ENCODE peak calls at places on chromosome 20, in five cellular contexts. One of them, this sample, is unnamed.

GRCh38 chr20:3919352-3919751 is 30.2 kb downstream of the PANK2 start:
- DNase-seq in psoas muscle: no peak
- DNase-seq in GM12864: no peak
- DNase-seq in AG10803: peak
- DNase-seq in tibial artery: no peak
- DNase-seq in this sample: no peak

GRCh38 chr20:4925842-4926530 is 75.3 kb downstream of the SLC23A2 start:
- DNase-seq in AG10803: peak
- DNase-seq in tibial artery: peak
- DNase-seq in psoas muscle: peak
- DNase-seq in GM12864: no peak
- DNase-seq in this sample: no peak

GRCh38 chr20:46139908-46140482 is 21.9 kb downstream of the CD40 start:
- DNase-seq in tibial artery: no peak
- DNase-seq in GM12864: no peak
- DNase-seq in psoas muscle: no peak
- DNase-seq in AG10803: no peak
- DNase-seq in this sample: no peak

GRCh38 chr20:6053776-6054688 is at the start of gene LRRN4:
- DNase-seq in tibial artery: no peak
- DNase-seq in psoas muscle: no peak
- DNase-seq in AG10803: peak
- DNase-seq in GM12864: no peak
- DNase-seq in this sample: no peak

GRCh38 chr20:31839782-31840487 is 5.5 kb downstream of the FOXS1 start:
- DNase-seq in psoas muscle: no peak
- DNase-seq in GM12864: no peak
- DNase-seq in AG10803: no peak
- DNase-seq in tibial artery: no peak
- DNase-seq in this sample: no peak

GRCh38 chr20:10793741-10794140 is 119.9 kb upstream of the JAG1 start:
- DNase-seq in tibial artery: no peak
- DNase-seq in AG10803: no peak
- DNase-seq in psoas muscle: no peak
- DNase-seq in GM12864: no peak
- DNase-seq in this sample: no peak

GRCh38 chr20:50380697-50381040 is 129.5 kb upstream of the PTPN1 start:
- DNase-seq in psoas muscle: no peak
- DNase-seq in tibial artery: no peak
- DNase-seq in AG10803: peak
- DNase-seq in GM12864: no peak
- DNase-seq in this sample: no peak

GRCh38 chr20:31652917-31653385 is 15.2 kb downstream of the COX4I2 start:
- DNase-seq in AG10803: peak
- DNase-seq in GM12864: no peak
- DNase-seq in psoas muscle: no peak
- DNase-seq in tibial artery: no peak
- DNase-seq in this sample: no peak

GRCh38 chr20:33667245-33668086 is 723 bp downstream of the ACTL10 start:
- DNase-seq in AG10803: peak
- DNase-seq in tibial artery: peak
- DNase-seq in GM12864: no peak
- DNase-seq in psoas muscle: peak
- DNase-seq in this sample: peak

GRCh38 chr20:642398-643174 is 10.4 kb downstream of the SRXN1 start:
- DNase-seq in tibial artery: no peak
- DNase-seq in psoas muscle: no peak
- DNase-seq in GM12864: no peak
- DNase-seq in AG10803: no peak
- DNase-seq in this sample: no peak

GRCh38 chr20:21360686-21361085 is 36.6 kb downstream of the NKX2-4 start:
- DNase-seq in GM12864: no peak
- DNase-seq in AG10803: no peak
- DNase-seq in tibial artery: no peak
- DNase-seq in psoas muscle: no peak
- DNase-seq in this sample: no peak

GRCh38 chr20:43987018-43987417 is 72.4 kb downstream of the TOX2 start:
- DNase-seq in tibial artery: no peak
- DNase-seq in GM12864: no peak
- DNase-seq in psoas muscle: no peak
- DNase-seq in AG10803: no peak
- DNase-seq in this sample: no peak

GRCh38 chr20:24633026-24633425 is 163.6 kb downstream of the SYNDIG1 start:
- DNase-seq in tibial artery: no peak
- DNase-seq in GM12864: no peak
- DNase-seq in AG10803: peak
- DNase-seq in psoas muscle: no peak
- DNase-seq in this sample: no peak

GRCh38 chr20:45782890-45783289 is 8.8 kb downstream of the WFDC3 start:
- DNase-seq in psoas muscle: no peak
- DNase-seq in AG10803: no peak
- DNase-seq in GM12864: no peak
- DNase-seq in tibial artery: no peak
- DNase-seq in this sample: no peak

GRCh38 chr20:47149939-47150338 is 206.6 kb downstream of the ZMYND8 start:
- DNase-seq in GM12864: no peak
- DNase-seq in psoas muscle: no peak
- DNase-seq in AG10803: no peak
- DNase-seq in tibial artery: no peak
- DNase-seq in this sample: no peak
- TF ChIP-seq CTCF in GM12864: no peak
- TF ChIP-seq CTCF in psoas muscle: no peak
- TF ChIP-seq CTCF in AG10803: no peak
- TF ChIP-seq CTCF in tibial artery: no peak
- TF ChIP-seq CTCF in this sample: no peak

GRCh38 chr20:23078351-23078993 is 7.7 kb downstream of the CD93 start:
- DNase-seq in psoas muscle: no peak
- DNase-seq in AG10803: peak
- DNase-seq in tibial artery: no peak
- DNase-seq in GM12864: no peak
- DNase-seq in this sample: no peak

GRCh38 chr20:23079926-23080325 is 6.2 kb downstream of the CD93 start:
- DNase-seq in psoas muscle: no peak
- DNase-seq in AG10803: no peak
- DNase-seq in tibial artery: no peak
- DNase-seq in GM12864: no peak
- DNase-seq in this sample: no peak

GRCh38 chr20:23080521-23080920 is 5.6 kb downstream of the CD93 start:
- DNase-seq in GM12864: no peak
- DNase-seq in tibial artery: no peak
- DNase-seq in AG10803: no peak
- DNase-seq in psoas muscle: no peak
- DNase-seq in this sample: no peak

GRCh38 chr20:23077277-23077676 is 8.8 kb downstream of the CD93 start:
- DNase-seq in tibial artery: no peak
- DNase-seq in AG10803: no peak
- DNase-seq in psoas muscle: no peak
- DNase-seq in GM12864: no peak
- DNase-seq in this sample: no peak

DNA sequence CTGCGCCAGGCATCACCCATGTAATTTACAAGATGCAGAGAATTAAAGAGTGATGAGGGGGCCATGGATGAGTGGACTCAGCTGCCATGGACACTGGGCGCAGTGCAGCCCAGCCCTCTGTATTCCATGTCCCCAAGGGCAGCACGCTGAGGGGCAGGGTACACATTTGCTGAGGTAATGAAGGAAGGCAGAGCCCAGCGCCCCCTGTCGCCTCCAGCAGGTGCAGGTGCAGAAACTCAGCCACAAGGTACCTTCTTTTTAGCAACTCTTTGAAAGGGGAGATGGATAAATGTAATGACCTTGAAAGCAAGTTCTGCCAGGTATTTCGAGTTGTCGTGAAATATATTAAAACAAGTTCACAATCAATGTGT is 7.1 kb downstream of the CD93 start:
- DNase-seq in tibial artery: no peak
- DNase-seq in psoas muscle: no peak
- DNase-seq in GM12864: no peak
- DNase-seq in AG10803: no peak
- DNase-seq in this sample: no peak
- TF ChIP-seq CTCF in tibial artery: no peak
- TF ChIP-seq CTCF in psoas muscle: no peak
- TF ChIP-seq CTCF in GM12864: peak
- TF ChIP-seq CTCF in AG10803: no peak
- TF ChIP-seq CTCF in this sample: peak

GRCh38 chr20:17660667-17661066 is 21.4 kb downstream of the RRBP1 start:
- DNase-seq in tibial artery: peak
- DNase-seq in AG10803: no peak
- DNase-seq in GM12864: no peak
- DNase-seq in psoas muscle: no peak
- DNase-seq in this sample: no peak

GRCh38 chr20:17658648-17658993 is 23.4 kb downstream of the RRBP1 start:
- DNase-seq in tibial artery: peak
- DNase-seq in AG10803: no peak
- DNase-seq in GM12864: no peak
- DNase-seq in psoas muscle: no peak
- DNase-seq in this sample: no peak

GRCh38 chr20:17657898-17658647 is 24.0 kb downstream of the RRBP1 start:
- DNase-seq in AG10803: no peak
- DNase-seq in GM12864: no peak
- DNase-seq in tibial artery: peak
- DNase-seq in psoas muscle: no peak
- DNase-seq in this sample: no peak

GRCh38 chr20:17661121-17661744 is 20.8 kb downstream of the RRBP1 start:
- DNase-seq in tibial artery: peak
- DNase-seq in AG10803: peak
- DNase-seq in psoas muscle: no peak
- DNase-seq in GM12864: no peak
- DNase-seq in this sample: no peak

DNA sequence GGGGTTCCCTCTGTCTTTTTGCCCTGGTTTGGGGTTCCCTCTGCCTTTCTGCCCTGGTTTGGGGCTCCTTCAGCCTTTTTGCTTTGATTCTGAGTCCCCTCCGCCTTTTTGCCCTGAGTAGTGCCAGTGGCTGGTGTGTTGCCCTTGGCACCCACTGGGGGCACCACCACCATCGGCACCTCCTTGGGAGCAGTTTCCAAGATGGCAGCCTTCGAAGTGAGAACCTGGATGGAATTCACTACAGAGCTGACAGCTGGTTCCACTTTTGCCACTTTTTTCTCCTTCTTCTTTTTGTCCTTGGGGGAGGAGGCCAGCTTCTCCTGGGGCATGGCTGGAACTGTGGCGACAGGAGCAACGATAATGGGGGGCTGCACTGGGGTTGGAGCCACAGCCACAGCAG is 22.2 kb downstream of the RRBP1 start:
- DNase-seq in AG10803: no peak
- DNase-seq in tibial artery: peak
- DNase-seq in psoas muscle: no peak
- DNase-seq in GM12864: no peak
- DNase-seq in this sample: no peak
- TF ChIP-seq CTCF in AG10803: no peak
- TF ChIP-seq CTCF in tibial artery: no peak
- TF ChIP-seq CTCF in psoas muscle: no peak
- TF ChIP-seq CTCF in GM12864: peak
- TF ChIP-seq CTCF in this sample: no peak

GRCh38 chr20:16729080-16729479 is 746 bp upstream of the SNRPB2 start:
- DNase-seq in tibial artery: no peak
- DNase-seq in AG10803: no peak
- DNase-seq in psoas muscle: no peak
- DNase-seq in GM12864: no peak
- DNase-seq in this sample: no peak
- TF ChIP-seq CTCF in tibial artery: no peak
- TF ChIP-seq CTCF in AG10803: no peak
- TF ChIP-seq CTCF in psoas muscle: no peak
- TF ChIP-seq CTCF in GM12864: no peak
- TF ChIP-seq CTCF in this sample: no peak

This sample was measured in GM06990.